ENCODE peak calls at places on chromosomes 13 and 19, in four cellular contexts. P is HCT116, H is K562, D is GM12878. Q is an unnamed sample.

GRCh38 chr19:49771674-49772139 is 4.9 kb downstream of the AP2A1 start:
- ATAC-seq in P (no peak), H (no peak), D (no peak), Q (no peak)

GRCh38 chr13:38213307-38213706 is 136.3 kb upstream of the UFM1 start:
- ATAC-seq in P (no peak), H (no peak), D (no peak), Q (no peak)

GRCh38 chr19:5093297-5093858 is 124.5 kb downstream of the KDM4B start:
- ATAC-seq in P (no peak), H (peak; percentile 12), D (no peak), Q (no peak)

GRCh38 chr13:113655358-113656014 is 2.5 kb downstream of the ATP4B start:
- ATAC-seq in P (no peak), H (no peak), D (no peak), Q (no peak)

GRCh38 chr13:44876782-44877324 is 112.4 kb downstream of the NUFIP1 start:
- ATAC-seq in P (no peak), H (peak; percentile 90), D (no peak), Q (no peak)

GRCh38 chr19:12783849-12784393 is 7.4 kb upstream of the JUNB start:
- ATAC-seq in P (no peak), H (peak; percentile 12), D (no peak), Q (no peak)

GRCh38 chr19:28569132-28570114 is 643.5 kb downstream of the UQCRFS1 start:
- ATAC-seq in P (no peak), H (no peak), D (no peak), Q (no peak)

GRCh38 chr13:110367620-110368019 is 60.5 kb downstream of the COL4A2 start:
- ATAC-seq in P (no peak), H (no peak), D (no peak), Q (no peak)

DNA sequence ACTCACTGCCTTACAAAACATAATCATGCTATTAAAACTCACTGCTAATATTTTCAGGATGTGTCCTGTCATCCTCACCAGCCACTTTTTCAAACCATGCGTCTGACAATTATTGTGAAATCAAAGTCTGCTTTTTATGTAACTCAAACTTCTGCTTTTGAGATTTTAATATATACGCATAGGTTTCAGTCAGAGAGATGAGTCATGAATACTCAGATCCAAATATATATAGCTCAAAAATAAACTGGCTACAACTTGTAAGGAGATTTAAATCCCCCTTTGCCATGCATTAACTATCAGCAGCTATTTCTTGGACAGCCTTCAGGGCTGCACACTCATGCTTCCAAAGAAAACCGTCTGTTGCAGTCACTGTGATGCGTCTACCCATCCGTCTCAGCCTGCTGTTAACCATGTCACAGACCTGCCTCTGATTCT is 34.0 kb upstream of the SGCG start:
- ATAC-seq in P (no peak), H (no peak), D (peak; percentile 17), Q (peak; percentile 58)
- TF ChIP-seq POLR2AphosphoS5 in P (no peak), H (no peak), D (no peak), Q (no peak)

GRCh38 chr19:14516746-14517438 is 1.3 kb downstream of the DNAJB1 start:
- ATAC-seq in P (no peak), H (no peak), D (no peak), Q (no peak)
- TF ChIP-seq POLR2AphosphoS5 in P (no peak), H (no peak), D (no peak), Q (no peak)

DNA sequence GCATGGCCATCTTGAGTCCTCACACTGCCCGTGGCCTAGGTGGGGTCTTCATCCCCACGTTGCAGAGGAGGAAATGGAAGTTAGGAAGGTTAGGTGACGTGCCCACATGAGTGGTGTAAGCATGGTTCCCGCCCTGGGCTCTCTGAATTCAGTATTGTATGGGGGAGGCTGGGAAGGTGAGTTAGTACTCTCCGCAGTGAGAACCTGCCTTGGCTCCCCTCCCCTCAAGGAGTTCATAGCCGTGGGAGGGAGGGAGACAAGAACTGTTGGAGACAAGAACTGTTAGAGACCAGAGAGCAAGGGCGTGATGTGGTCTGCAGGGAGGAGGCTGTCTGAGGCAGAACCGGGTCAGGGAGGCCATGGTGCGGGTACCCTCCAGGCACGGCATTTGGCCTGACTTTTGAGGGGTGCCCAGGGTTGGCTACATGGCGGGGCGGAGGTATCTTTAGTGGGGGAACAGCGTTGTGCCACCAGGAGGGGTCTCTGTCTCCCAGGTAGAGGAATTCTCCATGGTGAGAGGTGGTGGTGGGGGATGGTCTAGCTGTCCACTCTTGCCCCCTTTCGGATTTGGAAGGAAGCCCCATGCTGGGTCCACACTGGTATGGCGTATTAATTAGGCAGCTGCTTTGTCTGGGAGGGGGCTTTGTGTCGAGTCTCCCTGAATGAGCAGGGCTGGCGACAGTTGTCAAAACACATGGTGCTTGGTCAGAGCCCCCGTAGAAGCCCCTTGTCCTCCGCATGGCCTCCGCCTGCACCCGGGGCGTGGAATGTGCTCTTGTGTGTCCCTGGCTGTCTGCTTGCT is 45.8 kb downstream of the CAPN12 start:
- ATAC-seq in P (no peak), H (no peak), D (no peak), Q (no peak)
- TF ChIP-seq POLR2AphosphoS5 in P (no peak), H (no peak), D (no peak), Q (no peak)

GRCh38 chr19:35739275-35740107 is 2.8 kb downstream of the IGFLR1 start:
- ATAC-seq in P (no peak), H (no peak), D (no peak), Q (no peak)

GRCh38 chr19:35741216-35741541 is 1.1 kb downstream of the IGFLR1 start:
- ATAC-seq in P (no peak), H (peak; percentile 1), D (peak; percentile 2), Q (no peak)

GRCh38 chr19:35738887-35739229 is 3.4 kb downstream of the IGFLR1 start:
- ATAC-seq in P (no peak), H (no peak), D (no peak), Q (no peak)

GRCh38 chr19:35740423-35741215 is 1.6 kb downstream of the IGFLR1 start:
- ATAC-seq in P (peak; percentile 80), H (peak; percentile 90), D (peak; percentile 78), Q (peak; percentile 88)

GRCh38 chr19:35740108-35740422 is 2.2 kb downstream of the IGFLR1 start:
- ATAC-seq in P (peak; percentile 29), H (peak; percentile 45), D (peak; percentile 14), Q (no peak)
- TF ChIP-seq POLR2AphosphoS5 in P (no peak), H (no peak), D (no peak), Q (no peak)

DNA sequence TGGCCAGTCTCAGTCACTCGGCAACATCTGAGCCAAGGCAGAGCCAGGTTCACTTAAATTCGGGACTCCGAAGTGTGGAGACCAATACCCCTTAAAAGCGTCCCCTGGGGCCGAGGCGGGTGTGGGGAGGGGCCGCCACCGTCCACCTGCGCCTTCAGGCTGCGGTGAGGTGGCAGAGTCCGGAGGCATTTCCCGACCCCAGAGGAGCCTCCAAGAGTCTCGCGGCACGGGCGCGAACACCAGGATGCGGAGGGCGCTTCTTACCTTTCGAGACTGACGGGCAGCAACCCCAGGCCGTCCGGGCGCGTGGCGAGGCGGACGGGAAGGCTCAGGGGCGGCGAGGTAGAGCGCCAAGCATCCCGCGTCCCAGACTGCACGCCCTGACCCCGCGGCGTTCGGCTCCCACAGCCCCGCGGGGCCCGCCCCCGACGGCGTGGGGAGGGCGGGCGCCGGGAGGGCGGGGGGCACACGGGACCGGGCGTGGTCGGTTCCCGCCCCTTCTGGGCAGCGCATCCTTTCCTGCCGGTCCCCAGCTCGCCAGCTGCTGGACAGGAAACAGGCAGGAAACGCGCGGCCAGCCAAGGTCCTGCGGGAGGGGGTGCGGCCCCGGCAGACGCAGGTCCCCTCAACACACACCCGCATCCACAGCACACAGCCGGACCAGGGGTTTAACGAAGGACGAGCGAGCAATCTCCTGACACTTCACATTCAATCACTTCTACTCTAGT is at the start of gene THSD1:
- ATAC-seq in P (no peak), H (no peak), D (peak; percentile 79), Q (peak; percentile 96)
- TF ChIP-seq POLR2AphosphoS5 in P (no peak), H (no peak), D (no peak), Q (peak; percentile 47)

DNA sequence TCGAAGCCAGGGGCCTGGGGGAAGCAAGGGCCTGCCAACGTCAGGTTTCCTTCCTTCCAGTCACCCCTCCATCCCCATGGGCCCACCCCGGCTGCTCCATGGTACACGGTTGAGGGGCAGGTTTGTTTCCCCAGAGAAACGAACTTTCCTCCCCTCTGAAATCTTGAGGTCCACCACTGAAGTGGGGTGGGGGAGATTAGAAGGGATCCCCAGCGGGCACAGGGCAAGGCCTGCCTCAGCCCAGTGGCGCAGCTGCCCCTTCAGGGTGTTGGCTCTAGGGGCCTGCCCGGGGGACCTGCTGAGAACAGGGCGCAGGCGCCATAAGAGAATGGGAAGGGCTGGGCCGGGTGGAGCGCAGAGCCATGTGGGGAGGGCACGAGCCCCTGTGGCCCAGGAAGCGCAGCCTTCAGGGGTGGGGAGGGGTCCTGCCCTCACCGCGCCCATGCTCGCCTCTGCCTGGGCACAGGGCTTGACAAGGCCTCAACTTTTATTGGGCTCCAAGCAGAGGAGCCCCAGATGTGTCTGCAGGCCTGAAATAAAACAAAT is 16.1 kb downstream of the CEBPG start:
- ATAC-seq in P (no peak), H (no peak), D (no peak), Q (no peak)
- TF ChIP-seq POLR2AphosphoS5 in P (no peak), H (no peak), D (no peak), Q (no peak)

GRCh38 chr19:3761382-3762129 is at the start of gene APBA3:
- ATAC-seq in P (peak; percentile 61), H (peak; percentile 75), D (peak; percentile 74), Q (peak; percentile 40)
- TF ChIP-seq POLR2AphosphoS5 in P (peak; percentile 86), H (peak; percentile 14), D (peak; percentile 87), Q (peak; percentile 82)

GRCh38 chr13:50714886-50715285 is 128.6 kb downstream of the DLEU7 start:
- ATAC-seq in P (no peak), H (no peak), D (no peak), Q (no peak)

GRCh38 chr13:50712469-50712868 is 131.0 kb downstream of the DLEU7 start:
- ATAC-seq in P (no peak), H (no peak), D (no peak), Q (no peak)

GRCh38 chr13:50712882-50713281 is 130.6 kb downstream of the DLEU7 start:
- ATAC-seq in P (no peak), H (no peak), D (no peak), Q (no peak)

GRCh38 chr13:50713849-50714248 is 129.6 kb downstream of the DLEU7 start:
- ATAC-seq in P (no peak), H (no peak), D (peak; percentile 77), Q (peak; percentile 71)

GRCh38 chr13:50715402-50716146 is 127.9 kb downstream of the DLEU7 start:
- ATAC-seq in P (no peak), H (no peak), D (no peak), Q (peak; percentile 53)
- TF ChIP-seq POLR2AphosphoS5 in P (no peak), H (no peak), D (no peak), Q (no peak)

GRCh38 chr19:15424692-15425272 is 6.0 kb upstream of the AKAP8L start:
- ATAC-seq in P (no peak), H (no peak), D (no peak), Q (no peak)
- TF ChIP-seq POLR2AphosphoS5 in P (no peak), H (no peak), D (no peak), Q (no peak)

GRCh38 chr13:52599037-52599852 is 43.0 kb upstream of the HNRNPA1L2 start:
- ATAC-seq in P (no peak), H (no peak), D (peak; percentile 16), Q (peak; percentile 30)
- TF ChIP-seq POLR2AphosphoS5 in P (no peak), H (no peak), D (no peak), Q (no peak)

Q was measured in gastroesophageal sphincter.